ENCODE peak calls at places on chromosomes 4 and X, in six cellular contexts. T is ovary, F is SK-N-SH, U is K562, N is A549, C is stomach. K is an unnamed sample.
A peak's percentile ranks its signal among the peaks of the same experiment; 100 is the strongest.

GRCh38 chr4:183289688-183290087 is 30.4 kb downstream of the CLDN22 start:
- DNase-seq in T (no peak), F (peak; percentile 21), U (peak; percentile 44), N (peak; percentile 32), C (no peak), K (peak; percentile 82)

GRCh38 chr4:17241835-17242234 is 270.1 kb downstream of the QDPR start:
- DNase-seq in T (no peak), F (no peak), U (no peak), N (no peak), C (no peak), K (no peak)

GRCh38 chr4:177190995-177191568 is 118.6 kb upstream of the NEIL3 start:
- DNase-seq in T (no peak), F (no peak), U (no peak), N (peak; percentile 9), C (no peak), K (no peak)

GRCh38 chrX:105647749-105648148 is 174.6 kb upstream of the NRK start:
- DNase-seq in T (no peak), F (no peak), U (no peak), N (no peak), C (no peak), K (no peak)

GRCh38 chr4:71608674-71609062 is 175.2 kb downstream of the GC start:
- DNase-seq in T (no peak), F (no peak), U (no peak), N (no peak), C (no peak), K (no peak)

GRCh38 chr4:39900966-39901365 is 76.7 kb downstream of the PDS5A start:
- DNase-seq in T (no peak), F (no peak), U (no peak), N (no peak), C (no peak), K (no peak)

GRCh38 chr4:98626350-98626749 is 32.1 kb downstream of the TSPAN5 start:
- DNase-seq in T (peak; percentile 86), F (no peak), U (no peak), N (peak; percentile 37), C (no peak), K (no peak)

GRCh38 chr4:76622717-76623116 is 187.7 kb downstream of the SHROOM3 start:
- DNase-seq in T (no peak), F (no peak), U (no peak), N (no peak), C (no peak), K (no peak)

GRCh38 chrX:8565729-8566128 is 101.1 kb downstream of the VCX3B start:
- DNase-seq in T (no peak), F (no peak), U (no peak), N (no peak), C (no peak), K (no peak)

GRCh38 chrX:44012484-44013096 is 39.4 kb upstream of the NDP start:
- DNase-seq in T (no peak), F (no peak), U (no peak), N (peak; percentile 77), C (peak; percentile 29), K (peak; percentile 71)

GRCh38 chr4:154189346-154189745 is 302.3 kb downstream of the DCHS2 start:
- DNase-seq in T (no peak), F (no peak), U (no peak), N (no peak), C (no peak), K (no peak)

GRCh38 chr4:173382349-173382748 is 11.6 kb downstream of the SAP30 start:
- DNase-seq in T (no peak), F (no peak), U (no peak), N (no peak), C (no peak), K (no peak)

GRCh38 chrX:39749135-39749534 is 348.6 kb downstream of the BCOR start:
- DNase-seq in T (no peak), F (no peak), U (no peak), N (no peak), C (no peak), K (no peak)

GRCh38 chr4:38193464-38193863 is 233.3 kb downstream of the PTTG2 start:
- DNase-seq in T (no peak), F (no peak), U (no peak), N (no peak), C (no peak), K (no peak)

GRCh38 chrX:25519258-25519657 is 503.5 kb upstream of the ARX start:
- DNase-seq in T (no peak), F (no peak), U (no peak), N (no peak), C (no peak), K (no peak)

GRCh38 chr4:67103001-67103737 is 442.1 kb downstream of the CENPC start:
- DNase-seq in T (no peak), F (no peak), U (no peak), N (peak; percentile 1), C (no peak), K (no peak)

GRCh38 chrX:133495464-133496391 is 80.4 kb upstream of the GPC4 start:
- DNase-seq in T (peak; percentile 58), F (no peak), U (no peak), N (no peak), C (peak; percentile 29), K (no peak)

GRCh38 chr4:74659576-74660411 is 134.5 kb downstream of the BTC start:
- DNase-seq in T (no peak), F (no peak), U (peak; percentile 82), N (peak; percentile 99), C (no peak), K (no peak)
- TF ChIP-seq EP300 in T (no peak), F (peak; percentile 88), U (peak; percentile 47), N (peak; percentile 98), C (no peak), K (no peak)

GRCh38 chrX:155956649-155957048 is 40.8 kb upstream of the IL9R start:
- DNase-seq in T (no peak), F (no peak), U (no peak), N (no peak), C (peak; percentile 30), K (no peak)
- TF ChIP-seq EP300 in T (no peak), F (no peak), U (no peak), N (no peak), C (no peak), K (no peak)

GRCh38 chrX:7283741-7284140 is 135.8 kb upstream of the PUDP start:
- DNase-seq in T (no peak), F (no peak), U (no peak), N (no peak), C (no peak), K (no peak)

DNA sequence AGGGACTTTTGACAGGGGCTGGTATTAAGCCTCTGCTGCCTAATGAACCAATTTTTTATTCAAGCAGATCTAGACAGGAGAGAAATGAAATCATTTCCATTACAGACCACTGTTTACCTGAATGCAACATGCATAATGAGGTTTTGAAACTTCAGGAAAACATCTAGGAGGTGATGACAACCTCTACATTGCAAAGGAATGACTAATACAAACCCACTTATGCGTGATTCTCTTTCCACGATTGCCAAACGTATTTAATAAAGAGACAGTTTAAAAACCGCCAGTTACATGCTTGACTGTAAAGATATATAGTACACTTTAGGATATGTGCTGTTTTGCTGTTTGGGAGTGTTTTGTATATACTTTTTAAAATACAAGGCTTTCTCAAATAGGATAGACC is 138.5 kb upstream of the PUDP start:
- DNase-seq in T (no peak), F (no peak), U (no peak), N (no peak), C (no peak), K (no peak)
- TF ChIP-seq EP300 in T (no peak), F (no peak), U (no peak), N (no peak), C (no peak), K (no peak)

GRCh38 chr4:130814896-130815295 is 1718.9 kb downstream of the C4orf33 start:
- DNase-seq in T (no peak), F (no peak), U (no peak), N (no peak), C (no peak), K (no peak)

GRCh38 chr4:130808492-130808891 is 1712.5 kb downstream of the C4orf33 start:
- DNase-seq in T (no peak), F (peak; percentile 7), U (peak; percentile 1), N (peak; percentile 3), C (no peak), K (no peak)

DNA sequence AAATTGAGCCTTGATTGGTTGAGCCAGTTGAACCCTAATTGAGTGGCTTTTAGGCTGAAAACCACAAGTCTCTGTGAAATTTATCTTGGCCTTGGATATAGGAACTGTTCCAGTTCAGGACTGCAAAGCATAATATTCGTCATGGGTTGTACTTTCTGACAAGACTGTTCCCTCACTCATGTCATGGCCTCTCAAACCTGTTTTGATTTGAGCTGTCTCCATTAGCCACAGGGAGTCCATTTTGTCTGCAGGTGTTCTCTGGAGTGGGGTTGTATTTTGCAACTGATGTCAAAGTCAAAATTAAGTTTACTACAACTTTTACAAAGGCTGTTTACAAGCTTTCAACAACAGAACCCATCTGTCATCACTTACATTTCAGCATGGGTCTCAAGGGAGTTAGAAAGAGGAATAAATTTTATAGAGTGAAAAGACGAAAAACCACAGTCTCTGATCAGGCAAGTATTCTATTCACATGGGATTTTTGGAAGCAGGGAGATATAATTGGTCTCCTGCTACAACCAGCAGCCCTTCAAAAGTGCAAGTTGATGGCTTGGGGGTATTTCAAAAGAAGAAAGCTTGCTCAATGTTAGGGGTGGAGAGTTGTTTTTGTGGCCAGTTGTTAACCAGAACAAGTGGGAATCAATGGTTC is 1716.3 kb downstream of the C4orf33 start:
- DNase-seq in T (no peak), F (no peak), U (no peak), N (no peak), C (no peak), K (no peak)
- TF ChIP-seq EP300 in T (no peak), F (no peak), U (no peak), N (no peak), C (no peak), K (no peak)

DNA sequence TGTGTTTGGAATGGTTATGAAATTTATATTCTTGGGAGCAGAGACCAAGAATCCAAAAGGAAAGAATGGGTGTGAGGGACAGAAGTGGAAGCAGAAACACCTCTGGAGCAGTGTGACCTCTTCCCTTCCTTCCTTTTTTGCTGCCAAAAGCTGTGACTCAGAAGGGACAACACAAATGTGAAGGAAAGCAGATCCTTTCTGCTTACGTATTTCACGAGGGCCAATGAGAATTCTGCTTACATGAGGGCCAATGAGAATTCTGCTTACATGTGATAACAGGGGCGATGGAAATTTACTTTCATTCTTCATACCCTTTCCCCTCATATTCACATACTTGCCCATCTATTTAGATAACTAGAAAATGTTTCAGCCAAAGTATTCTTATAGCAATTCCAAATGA is 404.6 kb downstream of the PRDM5 start:
- DNase-seq in T (peak; percentile 25), F (peak; percentile 9), U (no peak), N (peak; percentile 74), C (no peak), K (no peak)
- TF ChIP-seq EP300 in T (no peak), F (no peak), U (no peak), N (no peak), C (no peak), K (no peak)

DNA sequence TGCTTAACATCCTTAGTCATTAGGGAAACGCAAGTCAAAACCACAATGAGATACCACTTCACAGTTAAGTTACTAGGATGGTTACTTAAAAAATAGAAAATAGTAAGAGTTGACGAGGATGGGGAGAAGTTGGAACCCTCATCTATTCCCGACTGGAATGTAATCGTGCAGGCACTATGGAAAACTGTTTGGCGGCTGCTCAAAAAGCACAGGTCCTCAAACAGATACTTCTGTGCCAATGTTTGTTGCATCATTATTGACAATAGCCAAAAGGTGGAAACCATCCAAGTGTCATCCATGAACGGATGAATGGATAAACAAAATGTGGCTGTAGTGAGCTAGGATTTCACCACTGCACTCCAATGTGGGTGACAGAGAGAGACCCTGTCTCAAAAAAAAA is 11.7 kb downstream of the CTAG1B start:
- DNase-seq in T (no peak), F (no peak), U (no peak), N (no peak), C (no peak), K (no peak)
- TF ChIP-seq EP300 in T (no peak), F (no peak), U (no peak), N (no peak), C (no peak), K (no peak)

K was measured in upper lobe of left lung.